ENCODE peak calls at places on chromosomes 6 and 20, in four cellular contexts. One of them, this sample, is unnamed.
A peak's percentile ranks its signal among the peaks of the same experiment; 100 is the strongest.

GRCh38 chr6:25477006-25477590 is 174.9 kb upstream of the SCGN start:
- DNase-seq in HepG2: no peak
- DNase-seq in K562: no peak
- DNase-seq in HCT116: no peak
- DNase-seq in this sample: no peak

GRCh38 chr6:19866900-19867627 is 29.9 kb downstream of the ID4 start:
- DNase-seq in HCT116: peak; percentile 71
- DNase-seq in K562: no peak
- DNase-seq in HepG2: peak; percentile 18
- DNase-seq in this sample: no peak

GRCh38 chr20:45017281-45017680 is 51.0 kb downstream of the STK4 start:
- DNase-seq in HepG2: no peak
- DNase-seq in K562: no peak
- DNase-seq in HCT116: no peak
- DNase-seq in this sample: no peak

GRCh38 chr6:99543968-99544367 is 24.5 kb downstream of the CCNC start:
- DNase-seq in HCT116: no peak
- DNase-seq in HepG2: no peak
- DNase-seq in K562: peak; percentile 25
- DNase-seq in this sample: no peak

GRCh38 chr6:22928775-22929174 is 359.4 kb downstream of the HDGFL1 start:
- DNase-seq in HCT116: no peak
- DNase-seq in HepG2: no peak
- DNase-seq in K562: no peak
- DNase-seq in this sample: no peak

GRCh38 chr6:154410215-154410614 is 53.6 kb upstream of the IPCEF1 start:
- DNase-seq in HepG2: no peak
- DNase-seq in HCT116: no peak
- DNase-seq in K562: no peak
- DNase-seq in this sample: no peak

GRCh38 chr6:159906400-159906799 is 15.6 kb downstream of the MAS1 start:
- DNase-seq in HCT116: no peak
- DNase-seq in K562: no peak
- DNase-seq in HepG2: no peak
- DNase-seq in this sample: no peak

GRCh38 chr6:31467151-31467550 is 30.8 kb upstream of the MICB start:
- DNase-seq in HepG2: no peak
- DNase-seq in K562: no peak
- DNase-seq in HCT116: no peak
- DNase-seq in this sample: no peak

GRCh38 chr20:57890254-57890800 is 180.5 kb upstream of the PMEPA1 start:
- DNase-seq in HCT116: no peak
- DNase-seq in K562: no peak
- DNase-seq in HepG2: no peak
- DNase-seq in this sample: no peak

GRCh38 chr6:161353208-161353613 is 79.3 kb upstream of the AGPAT4 start:
- DNase-seq in K562: peak; percentile 54
- DNase-seq in HepG2: peak; percentile 46
- DNase-seq in HCT116: peak; percentile 52
- DNase-seq in this sample: no peak

GRCh38 chr6:152952045-152952444 is 30.8 kb downstream of the FBXO5 start:
- DNase-seq in HepG2: peak; percentile 34
- DNase-seq in HCT116: no peak
- DNase-seq in K562: no peak
- DNase-seq in this sample: no peak

GRCh38 chr20:53939554-53940355 is 130.6 kb downstream of the BCAS1 start:
- DNase-seq in HCT116: peak; percentile 88
- DNase-seq in HepG2: peak; percentile 95
- DNase-seq in K562: peak; percentile 80
- DNase-seq in this sample: peak; percentile 93

GRCh38 chr6:46932941-46933340 is 11.2 kb upstream of the ADGRF5 start:
- DNase-seq in HCT116: no peak
- DNase-seq in HepG2: no peak
- DNase-seq in K562: no peak
- DNase-seq in this sample: no peak
- TF ChIP-seq ATF3 in HCT116: no peak
- TF ChIP-seq ATF3 in HepG2: no peak
- TF ChIP-seq ATF3 in K562: no peak
- TF ChIP-seq ATF3 in this sample: no peak

GRCh38 chr6:36957773-36958271 is 3.3 kb downstream of the PI16 start:
- DNase-seq in HepG2: no peak
- DNase-seq in K562: no peak
- DNase-seq in HCT116: no peak
- DNase-seq in this sample: no peak

GRCh38 chr6:36955671-36956070 is 1.1 kb downstream of the PI16 start:
- DNase-seq in HCT116: no peak
- DNase-seq in K562: no peak
- DNase-seq in HepG2: no peak
- DNase-seq in this sample: no peak

GRCh38 chr6:36954262-36954931 is at the start of gene PI16:
- DNase-seq in HCT116: no peak
- DNase-seq in HepG2: no peak
- DNase-seq in K562: peak; percentile 76
- DNase-seq in this sample: no peak

GRCh38 chr6:36955136-36955535 is 598 bp downstream of the PI16 start:
- DNase-seq in HCT116: no peak
- DNase-seq in HepG2: no peak
- DNase-seq in K562: no peak
- DNase-seq in this sample: no peak

DNA sequence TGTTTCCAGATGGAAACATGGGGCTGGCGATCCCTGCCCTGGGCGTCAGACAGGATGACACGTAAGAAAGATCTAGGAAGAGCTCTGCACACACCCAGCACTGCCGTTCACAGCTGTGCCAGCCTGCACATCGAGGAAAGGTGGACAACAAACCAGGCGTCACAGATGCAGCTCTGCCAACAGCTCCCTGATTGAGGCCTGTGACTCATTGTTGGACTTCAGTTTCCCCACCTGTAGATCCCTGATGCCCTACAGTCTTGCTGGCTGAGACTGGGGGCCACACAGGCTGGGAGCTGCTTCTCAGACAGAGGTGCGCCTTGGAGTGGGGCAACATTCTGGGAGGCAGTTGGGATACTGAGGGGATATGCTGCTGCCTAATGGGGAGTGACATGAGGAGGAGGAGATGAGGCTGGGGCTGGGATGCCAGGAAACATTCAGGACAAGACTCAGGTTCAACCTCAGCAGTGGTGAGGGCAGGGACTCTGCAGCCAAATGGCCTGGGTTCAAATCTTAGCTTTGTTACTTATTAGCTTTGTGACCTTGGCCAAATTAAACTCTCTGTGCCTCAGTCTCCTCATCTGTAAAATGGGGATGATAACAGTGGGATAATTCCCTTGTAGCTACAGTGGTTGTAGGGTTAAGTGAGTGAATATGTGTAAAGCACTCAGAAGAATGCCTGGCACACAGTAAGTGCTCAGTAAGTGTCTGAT is 1.7 kb downstream of the PI16 start:
- DNase-seq in HCT116: no peak
- DNase-seq in HepG2: no peak
- DNase-seq in K562: no peak
- DNase-seq in this sample: no peak
- TF ChIP-seq ZBTB33 in HCT116: no peak
- TF ChIP-seq ZBTB33 in HepG2: no peak
- TF ChIP-seq ZBTB33 in K562: no peak
- TF ChIP-seq ZBTB33 in this sample: no peak

GRCh38 chr6:33633084-33633461 is 12.0 kb downstream of the ITPR3 start:
- DNase-seq in HCT116: no peak
- DNase-seq in K562: no peak
- DNase-seq in HepG2: no peak
- DNase-seq in this sample: no peak

GRCh38 chr6:33634986-33635385 is 13.9 kb downstream of the ITPR3 start:
- DNase-seq in K562: no peak
- DNase-seq in HCT116: no peak
- DNase-seq in HepG2: no peak
- DNase-seq in this sample: no peak

GRCh38 chr6:33634203-33634727 is 13.1 kb downstream of the ITPR3 start:
- DNase-seq in HCT116: no peak
- DNase-seq in HepG2: peak; percentile 80
- DNase-seq in K562: no peak
- DNase-seq in this sample: no peak

GRCh38 chr6:33632603-33633039 is 11.5 kb downstream of the ITPR3 start:
- DNase-seq in HepG2: peak; percentile 75
- DNase-seq in HCT116: peak; percentile 37
- DNase-seq in K562: peak; percentile 76
- DNase-seq in this sample: no peak

GRCh38 chr6:33633462-33634158 is 12.5 kb downstream of the ITPR3 start:
- DNase-seq in K562: peak; percentile 95
- DNase-seq in HCT116: no peak
- DNase-seq in HepG2: no peak
- DNase-seq in this sample: no peak
- TF ChIP-seq ATF3 in K562: no peak
- TF ChIP-seq ATF3 in HCT116: no peak
- TF ChIP-seq ATF3 in HepG2: no peak
- TF ChIP-seq ATF3 in this sample: no peak

GRCh38 chr6:139370047-139370706 is 4.3 kb downstream of the CITED2 start:
- DNase-seq in HCT116: no peak
- DNase-seq in HepG2: peak; percentile 95
- DNase-seq in K562: no peak
- DNase-seq in this sample: no peak
- TF ChIP-seq ZBTB33 in HCT116: no peak
- TF ChIP-seq ZBTB33 in HepG2: no peak
- TF ChIP-seq ZBTB33 in K562: no peak
- TF ChIP-seq ZBTB33 in this sample: no peak

GRCh38 chr20:22576733-22577514 is 7.4 kb downstream of the FOXA2 start:
- DNase-seq in HepG2: peak; percentile 37
- DNase-seq in K562: no peak
- DNase-seq in HCT116: no peak
- DNase-seq in this sample: no peak

GRCh38 chr20:22579119-22579427 is 5.3 kb downstream of the FOXA2 start:
- DNase-seq in HepG2: no peak
- DNase-seq in K562: no peak
- DNase-seq in HCT116: no peak
- DNase-seq in this sample: no peak

GRCh38 chr20:22576273-22576672 is 8.1 kb downstream of the FOXA2 start:
- DNase-seq in HCT116: no peak
- DNase-seq in K562: no peak
- DNase-seq in HepG2: peak; percentile 27
- DNase-seq in this sample: no peak

GRCh38 chr20:22578221-22579118 is 5.9 kb downstream of the FOXA2 start:
- DNase-seq in K562: no peak
- DNase-seq in HepG2: peak; percentile 76
- DNase-seq in HCT116: no peak
- DNase-seq in this sample: no peak

DNA sequence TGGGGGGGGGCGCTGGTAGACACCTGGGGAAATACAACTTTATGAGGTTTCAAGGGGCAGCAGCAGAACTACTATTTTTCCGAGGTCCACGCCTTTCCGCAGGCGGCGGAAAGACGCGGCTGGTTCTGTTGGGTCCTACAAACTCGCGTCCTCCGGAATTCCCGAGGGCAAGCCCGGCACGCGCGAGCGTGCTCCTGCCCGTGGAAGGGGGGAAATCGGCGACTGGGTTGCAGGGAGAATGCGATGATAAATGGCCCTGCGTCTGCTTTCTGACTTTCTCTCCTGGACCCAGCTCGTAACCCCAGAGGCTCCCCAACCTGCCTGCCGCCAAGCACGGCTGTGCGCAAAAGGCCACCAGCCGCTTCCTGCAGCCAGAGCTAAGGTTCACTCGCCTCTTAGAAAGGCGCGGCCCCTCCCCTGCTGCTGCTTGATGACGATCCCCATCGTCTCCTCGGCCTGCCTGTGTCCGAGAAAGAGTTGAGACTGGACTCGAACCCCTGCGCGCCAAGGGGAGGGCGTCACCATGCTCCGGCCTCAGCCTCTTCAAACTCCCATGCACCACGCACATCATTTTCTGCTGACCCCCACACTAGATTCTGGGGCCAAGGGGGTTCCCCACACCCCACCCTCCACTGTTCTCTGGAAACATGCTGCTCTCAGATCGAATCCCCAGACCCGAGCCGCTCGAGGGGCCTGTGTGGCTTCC is 6.7 kb downstream of the FOXA2 start:
- DNase-seq in HCT116: no peak
- DNase-seq in K562: no peak
- DNase-seq in HepG2: peak; percentile 52
- DNase-seq in this sample: no peak
- TF ChIP-seq ATF3 in HCT116: no peak
- TF ChIP-seq ATF3 in K562: no peak
- TF ChIP-seq ATF3 in HepG2: peak; percentile 44
- TF ChIP-seq ATF3 in this sample: no peak

DNA sequence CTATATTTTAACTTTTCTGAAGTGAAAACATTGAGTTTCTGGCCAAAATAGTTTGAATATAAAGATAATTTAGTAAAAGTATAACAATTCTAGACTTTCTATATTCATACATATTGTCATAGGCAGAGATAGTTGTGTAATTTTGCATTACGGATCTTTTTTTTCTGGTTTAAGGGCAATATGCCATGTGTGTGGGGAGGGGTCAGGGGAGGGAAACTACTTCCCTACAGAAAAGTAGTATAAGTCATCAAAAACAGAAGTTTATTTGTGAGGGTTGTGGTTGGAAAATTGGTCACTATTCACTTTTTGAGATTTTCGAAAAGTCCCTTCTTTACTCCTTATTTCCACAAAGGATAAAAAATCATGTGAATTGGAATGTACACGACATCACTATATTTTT is 288.2 kb upstream of the PREP start:
- DNase-seq in HCT116: no peak
- DNase-seq in K562: no peak
- DNase-seq in HepG2: no peak
- DNase-seq in this sample: no peak
- TF ChIP-seq ZBTB33 in HCT116: no peak
- TF ChIP-seq ZBTB33 in K562: no peak
- TF ChIP-seq ZBTB33 in HepG2: no peak
- TF ChIP-seq ZBTB33 in this sample: no peak

GRCh38 chr6:140747114-140747513 is 1372.7 kb upstream of the CITED2 start:
- DNase-seq in HepG2: no peak
- DNase-seq in K562: no peak
- DNase-seq in HCT116: no peak
- DNase-seq in this sample: no peak
- TF ChIP-seq ATF3 in HepG2: no peak
- TF ChIP-seq ATF3 in K562: no peak
- TF ChIP-seq ATF3 in HCT116: no peak
- TF ChIP-seq ATF3 in this sample: no peak

This sample was measured in GM12878.